ENCODE peak calls at places on chromosomes 12 and 14, in seven cellular contexts. N is heart left ventricle; W is HuH-7.5; D is CD8-positive, alpha-beta T cell; T is activated T-helper 1 cell treated with Interleukin-2 at 50 U/mL for 16 hours; I is nephron progenitor cell; M is tibial artery. K is an unnamed sample.

GRCh38 chr14:90193925-90194324 is 62.4 kb upstream of the PSMC1 start:
- DNase-seq in N (no peak), W (no peak), D (no peak), T (no peak), I (peak), M (no peak), K (no peak)

GRCh38 chr14:104865069-104865630 is at the start of gene CEP170B:
- DNase-seq in N (no peak), W (peak), D (peak), T (peak), I (peak), M (no peak), K (peak)

GRCh38 chr14:62691613-62692489 is 353.4 kb downstream of the KCNH5 start:
- DNase-seq in N (no peak), W (peak), D (no peak), T (no peak), I (no peak), M (no peak), K (no peak)

GRCh38 chr12:57756406-57757341 is 1.8 kb downstream of the MARCHF9 start:
- DNase-seq in N (peak), W (peak), D (peak), T (peak), I (peak), M (no peak), K (no peak)

GRCh38 chr14:73788871-73789590 is 62.6 kb upstream of the PTGR2 start:
- DNase-seq in N (no peak), W (no peak), D (no peak), T (no peak), I (no peak), M (no peak), K (no peak)

GRCh38 chr14:80213602-80214001 is 2.3 kb upstream of the DIO2 start:
- DNase-seq in N (no peak), W (peak), D (no peak), T (no peak), I (no peak), M (peak), K (no peak)

GRCh38 chr14:88841741-88842140 is 17.3 kb downstream of the TTC8 start:
- DNase-seq in N (no peak), W (no peak), D (no peak), T (no peak), I (no peak), M (no peak), K (no peak)

GRCh38 chr14:39581474-39581873 is 149.2 kb upstream of the FBXO33 start:
- DNase-seq in N (no peak), W (no peak), D (no peak), T (no peak), I (no peak), M (no peak), K (no peak)

GRCh38 chr12:67068773-67069450 is 200.2 kb upstream of the CAND1 start:
- DNase-seq in N (no peak), W (peak), D (no peak), T (peak), I (peak), M (no peak), K (peak)